ENCODE peak calls at places on chromosome X, in six cellular contexts. One of them, this sample, is unnamed.

GRCh38 chrX:318068-318738 is 393 bp downstream of the GTPBP6 start:
- DNase-seq in right atrium auricular region: peak
- DNase-seq in brain microvascular endothelial cell: peak
- DNase-seq in psoas muscle: peak
- DNase-seq in AG09309: peak
- DNase-seq in tibial nerve: peak
- DNase-seq in this sample: peak

GRCh38 chrX:30674799-30675198 is 21.6 kb downstream of the GK start:
- DNase-seq in right atrium auricular region: no peak
- DNase-seq in brain microvascular endothelial cell: no peak
- DNase-seq in psoas muscle: no peak
- DNase-seq in AG09309: no peak
- DNase-seq in tibial nerve: no peak
- DNase-seq in this sample: no peak

GRCh38 chrX:145729635-145730034 is 88.0 kb upstream of the SLITRK2 start:
- DNase-seq in right atrium auricular region: no peak
- DNase-seq in brain microvascular endothelial cell: peak
- DNase-seq in psoas muscle: no peak
- DNase-seq in AG09309: no peak
- DNase-seq in tibial nerve: no peak
- DNase-seq in this sample: peak

GRCh38 chrX:105273326-105273725 is 52.8 kb upstream of the TEX13A start:
- DNase-seq in right atrium auricular region: no peak
- DNase-seq in brain microvascular endothelial cell: no peak
- DNase-seq in psoas muscle: no peak
- DNase-seq in AG09309: no peak
- DNase-seq in tibial nerve: no peak
- DNase-seq in this sample: no peak

GRCh38 chrX:153767674-153768055 is 3.6 kb downstream of the PLXNB3 start:
- DNase-seq in right atrium auricular region: no peak
- DNase-seq in brain microvascular endothelial cell: no peak
- DNase-seq in psoas muscle: no peak
- DNase-seq in AG09309: no peak
- DNase-seq in tibial nerve: no peak
- DNase-seq in this sample: no peak

GRCh38 chrX:77298790-77299189 is 148.4 kb upstream of the FGF16 start:
- DNase-seq in right atrium auricular region: no peak
- DNase-seq in brain microvascular endothelial cell: no peak
- DNase-seq in psoas muscle: no peak
- DNase-seq in AG09309: no peak
- DNase-seq in tibial nerve: no peak
- DNase-seq in this sample: no peak

GRCh38 chrX:69185886-69186285 is 20.6 kb upstream of the PJA1 start:
- DNase-seq in right atrium auricular region: no peak
- DNase-seq in brain microvascular endothelial cell: no peak
- DNase-seq in psoas muscle: no peak
- DNase-seq in AG09309: no peak
- DNase-seq in tibial nerve: no peak
- DNase-seq in this sample: no peak

GRCh38 chrX:30027636-30028035 is 187.7 kb upstream of the MAGEB2 start:
- DNase-seq in right atrium auricular region: no peak
- DNase-seq in brain microvascular endothelial cell: no peak
- DNase-seq in psoas muscle: no peak
- DNase-seq in AG09309: no peak
- DNase-seq in tibial nerve: no peak
- DNase-seq in this sample: no peak

GRCh38 chrX:45843518-45843917 is 642.8 kb upstream of the DIPK2B start:
- DNase-seq in right atrium auricular region: no peak
- DNase-seq in brain microvascular endothelial cell: no peak
- DNase-seq in psoas muscle: no peak
- DNase-seq in AG09309: no peak
- DNase-seq in tibial nerve: no peak
- DNase-seq in this sample: no peak

GRCh38 chrX:17888421-17888820 is 27.3 kb upstream of the RAI2 start:
- DNase-seq in right atrium auricular region: no peak
- DNase-seq in brain microvascular endothelial cell: no peak
- DNase-seq in psoas muscle: no peak
- DNase-seq in AG09309: no peak
- DNase-seq in tibial nerve: no peak
- DNase-seq in this sample: no peak

GRCh38 chrX:129545408-129545807 is 5.3 kb downstream of the OCRL start:
- DNase-seq in right atrium auricular region: no peak
- DNase-seq in brain microvascular endothelial cell: no peak
- DNase-seq in psoas muscle: no peak
- DNase-seq in AG09309: no peak
- DNase-seq in tibial nerve: no peak
- DNase-seq in this sample: no peak

GRCh38 chrX:81729269-81729777 is 527.4 kb downstream of the SH3BGRL start:
- DNase-seq in right atrium auricular region: no peak
- DNase-seq in brain microvascular endothelial cell: no peak
- DNase-seq in psoas muscle: no peak
- DNase-seq in AG09309: no peak
- DNase-seq in tibial nerve: no peak
- DNase-seq in this sample: no peak

GRCh38 chrX:21870494-21870893 is 14.7 kb downstream of the YY2 start:
- DNase-seq in right atrium auricular region: no peak
- DNase-seq in brain microvascular endothelial cell: no peak
- DNase-seq in psoas muscle: no peak
- DNase-seq in AG09309: no peak
- DNase-seq in tibial nerve: no peak
- DNase-seq in this sample: no peak

GRCh38 chrX:86747091-86747490 is 598.8 kb downstream of the DACH2 start:
- DNase-seq in right atrium auricular region: no peak
- DNase-seq in brain microvascular endothelial cell: no peak
- DNase-seq in psoas muscle: no peak
- DNase-seq in AG09309: no peak
- DNase-seq in tibial nerve: no peak
- DNase-seq in this sample: no peak

GRCh38 chrX:140917354-140918115 is 84.9 kb upstream of the SPANXB1 start:
- DNase-seq in right atrium auricular region: no peak
- DNase-seq in brain microvascular endothelial cell: no peak
- DNase-seq in psoas muscle: no peak
- DNase-seq in AG09309: no peak
- DNase-seq in tibial nerve: no peak
- DNase-seq in this sample: no peak

GRCh38 chrX:63743596-63743995 is 41.4 kb downstream of the ARHGEF9 start:
- DNase-seq in right atrium auricular region: no peak
- DNase-seq in brain microvascular endothelial cell: no peak
- DNase-seq in psoas muscle: no peak
- DNase-seq in AG09309: no peak
- DNase-seq in tibial nerve: no peak
- DNase-seq in this sample: no peak

GRCh38 chrX:87878926-87879325 is 361.3 kb downstream of the KLHL4 start:
- DNase-seq in right atrium auricular region: no peak
- DNase-seq in brain microvascular endothelial cell: no peak
- DNase-seq in psoas muscle: no peak
- DNase-seq in AG09309: no peak
- DNase-seq in tibial nerve: no peak
- DNase-seq in this sample: no peak

GRCh38 chrX:34467437-34467836 is 189.6 kb downstream of the TMEM47 start:
- DNase-seq in right atrium auricular region: no peak
- DNase-seq in brain microvascular endothelial cell: peak
- DNase-seq in psoas muscle: no peak
- DNase-seq in AG09309: no peak
- DNase-seq in tibial nerve: no peak
- DNase-seq in this sample: no peak

GRCh38 chrX:154295664-154296310 is at the start of gene TKTL1:
- DNase-seq in right atrium auricular region: no peak
- DNase-seq in brain microvascular endothelial cell: no peak
- DNase-seq in psoas muscle: no peak
- DNase-seq in AG09309: no peak
- DNase-seq in tibial nerve: no peak
- DNase-seq in this sample: no peak

GRCh38 chrX:9338986-9339385 is 125.9 kb upstream of the TBL1X start:
- DNase-seq in right atrium auricular region: no peak
- DNase-seq in brain microvascular endothelial cell: no peak
- DNase-seq in psoas muscle: no peak
- DNase-seq in AG09309: no peak
- DNase-seq in tibial nerve: no peak
- DNase-seq in this sample: no peak

GRCh38 chrX:154091678-154092077 is 5.8 kb downstream of the MECP2 start:
- DNase-seq in right atrium auricular region: no peak
- DNase-seq in brain microvascular endothelial cell: no peak
- DNase-seq in psoas muscle: no peak
- DNase-seq in AG09309: no peak
- DNase-seq in tibial nerve: no peak
- DNase-seq in this sample: no peak

GRCh38 chrX:150627957-150628356 is 59.5 kb downstream of the MTM1 start:
- DNase-seq in right atrium auricular region: no peak
- DNase-seq in brain microvascular endothelial cell: no peak
- DNase-seq in psoas muscle: no peak
- DNase-seq in AG09309: no peak
- DNase-seq in tibial nerve: no peak
- DNase-seq in this sample: no peak

GRCh38 chrX:93422693-93423092 is 250.7 kb downstream of the NAP1L3 start:
- DNase-seq in right atrium auricular region: no peak
- DNase-seq in brain microvascular endothelial cell: no peak
- DNase-seq in psoas muscle: no peak
- DNase-seq in AG09309: no peak
- DNase-seq in tibial nerve: no peak
- DNase-seq in this sample: no peak

GRCh38 chrX:71603618-71604017 is 14.7 kb downstream of the CXCR3 start:
- DNase-seq in right atrium auricular region: no peak
- DNase-seq in brain microvascular endothelial cell: peak
- DNase-seq in psoas muscle: no peak
- DNase-seq in AG09309: no peak
- DNase-seq in tibial nerve: no peak
- DNase-seq in this sample: peak

GRCh38 chrX:71606536-71607216 is 11.6 kb downstream of the CXCR3 start:
- DNase-seq in right atrium auricular region: no peak
- DNase-seq in brain microvascular endothelial cell: no peak
- DNase-seq in psoas muscle: no peak
- DNase-seq in AG09309: no peak
- DNase-seq in tibial nerve: no peak
- DNase-seq in this sample: no peak

GRCh38 chrX:71607488-71607887 is 10.8 kb downstream of the CXCR3 start:
- DNase-seq in right atrium auricular region: no peak
- DNase-seq in brain microvascular endothelial cell: no peak
- DNase-seq in psoas muscle: no peak
- DNase-seq in AG09309: no peak
- DNase-seq in tibial nerve: no peak
- DNase-seq in this sample: no peak

GRCh38 chrX:71604796-71605568 is 13.3 kb downstream of the CXCR3 start:
- DNase-seq in right atrium auricular region: no peak
- DNase-seq in brain microvascular endothelial cell: no peak
- DNase-seq in psoas muscle: no peak
- DNase-seq in AG09309: no peak
- DNase-seq in tibial nerve: no peak
- DNase-seq in this sample: no peak

GRCh38 chrX:71604141-71604540 is 14.2 kb downstream of the CXCR3 start:
- DNase-seq in right atrium auricular region: no peak
- DNase-seq in brain microvascular endothelial cell: peak
- DNase-seq in psoas muscle: no peak
- DNase-seq in AG09309: peak
- DNase-seq in tibial nerve: no peak
- DNase-seq in this sample: peak
- H3K4me3 ChIP-seq in right atrium auricular region: no peak
- H3K4me3 ChIP-seq in brain microvascular endothelial cell: no peak
- H3K4me3 ChIP-seq in psoas muscle: no peak
- H3K4me3 ChIP-seq in AG09309: no peak
- H3K4me3 ChIP-seq in tibial nerve: no peak
- H3K4me3 ChIP-seq in this sample: no peak

DNA sequence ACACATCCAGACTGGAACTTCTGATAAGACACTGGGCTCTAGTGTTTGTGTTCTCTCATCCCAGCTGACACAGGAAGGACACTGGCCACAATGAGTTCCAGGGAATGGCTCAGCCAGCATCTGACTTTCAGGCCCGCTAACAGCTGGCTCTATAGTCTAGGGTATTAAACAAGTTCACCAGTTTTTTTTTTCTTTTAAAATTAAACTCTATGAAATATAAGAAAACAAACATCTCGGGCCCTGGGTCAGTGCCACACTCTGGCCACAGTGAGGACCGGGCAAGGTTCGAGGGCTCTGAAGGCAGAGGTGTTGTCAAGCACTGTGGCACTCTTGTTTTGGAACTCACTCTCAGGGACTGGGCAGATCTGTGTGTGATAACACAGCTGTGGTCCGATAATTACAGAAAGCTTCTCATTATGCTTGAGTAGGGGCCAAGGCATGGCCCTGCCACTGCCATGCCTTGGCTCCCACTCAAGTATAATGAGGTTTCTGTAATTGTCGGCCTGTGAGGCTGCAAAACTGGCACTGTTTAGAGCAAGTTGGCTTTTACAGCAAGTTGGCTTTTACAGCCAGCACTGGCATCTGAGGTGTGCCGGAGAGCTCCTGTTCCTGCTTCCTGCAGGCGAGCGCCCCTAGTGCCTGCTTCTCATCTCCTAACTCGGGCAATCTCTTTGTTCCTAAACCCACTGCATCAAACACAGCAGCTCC is 62.8 kb downstream of the PPP1R2C start:
- DNase-seq in right atrium auricular region: no peak
- DNase-seq in brain microvascular endothelial cell: no peak
- DNase-seq in psoas muscle: no peak
- DNase-seq in AG09309: no peak
- DNase-seq in tibial nerve: no peak
- DNase-seq in this sample: peak
- TF ChIP-seq CTCF in right atrium auricular region: peak
- TF ChIP-seq CTCF in brain microvascular endothelial cell: peak
- TF ChIP-seq CTCF in psoas muscle: peak
- TF ChIP-seq CTCF in AG09309: peak
- TF ChIP-seq CTCF in tibial nerve: no peak
- TF ChIP-seq CTCF in this sample: peak

DNA sequence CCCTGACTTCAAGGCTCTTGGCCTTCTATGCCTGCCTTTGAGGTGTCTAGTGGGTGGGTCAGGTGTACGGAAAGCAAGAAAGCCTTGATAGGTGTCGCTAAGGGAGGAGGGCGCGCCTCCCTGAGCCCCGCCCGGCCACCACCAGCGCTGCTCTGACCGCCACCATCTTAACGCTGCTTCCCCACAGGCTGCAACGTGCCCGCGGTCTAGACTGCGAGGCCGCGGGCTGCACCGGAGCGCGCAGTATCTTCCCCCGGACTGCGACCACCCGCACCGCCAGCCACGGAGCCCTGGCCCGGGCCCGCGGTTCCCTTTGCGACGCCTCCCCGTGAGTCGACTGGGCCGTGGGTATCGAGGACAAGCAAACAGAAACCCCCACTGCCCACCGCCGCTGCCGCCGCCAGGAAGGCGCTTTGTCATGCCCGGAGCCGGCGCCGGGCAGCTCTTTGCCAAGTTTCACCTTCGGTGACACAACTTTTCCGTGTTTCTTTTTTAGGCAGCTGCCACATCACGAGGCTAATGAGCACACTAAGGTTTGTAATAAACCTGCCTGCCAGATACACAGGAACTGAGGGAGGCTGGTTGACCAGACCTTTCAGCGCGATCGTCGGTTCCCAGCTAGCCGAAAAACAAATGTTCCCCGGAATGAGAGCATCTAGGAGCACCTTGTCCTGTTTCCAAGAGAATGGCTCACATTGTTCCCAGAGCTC is 335.8 kb upstream of the F9 start:
- DNase-seq in right atrium auricular region: no peak
- DNase-seq in brain microvascular endothelial cell: no peak
- DNase-seq in psoas muscle: peak
- DNase-seq in AG09309: no peak
- DNase-seq in tibial nerve: no peak
- DNase-seq in this sample: no peak
- H3K4me3 ChIP-seq in right atrium auricular region: peak
- H3K4me3 ChIP-seq in brain microvascular endothelial cell: peak
- H3K4me3 ChIP-seq in psoas muscle: peak
- H3K4me3 ChIP-seq in AG09309: peak
- H3K4me3 ChIP-seq in tibial nerve: peak
- H3K4me3 ChIP-seq in this sample: peak

GRCh38 chrX:33465137-33465536 is 253.8 kb upstream of the DMD start:
- DNase-seq in right atrium auricular region: no peak
- DNase-seq in brain microvascular endothelial cell: no peak
- DNase-seq in psoas muscle: no peak
- DNase-seq in AG09309: no peak
- DNase-seq in tibial nerve: no peak
- DNase-seq in this sample: no peak
- TF ChIP-seq CTCF in right atrium auricular region: no peak
- TF ChIP-seq CTCF in brain microvascular endothelial cell: no peak
- TF ChIP-seq CTCF in psoas muscle: no peak
- TF ChIP-seq CTCF in AG09309: no peak
- TF ChIP-seq CTCF in tibial nerve: no peak
- TF ChIP-seq CTCF in this sample: no peak